ENCODE peak calls at places on chromosomes 2 and 18, in nine cellular contexts. One of them, this sample, is unnamed.

GRCh38 chr2:72710418-72711152 is 115.2 kb downstream of the EXOC6B start:
- DNase-seq in A549: no peak
- DNase-seq in K562: no peak
- DNase-seq in GM12878: no peak
- DNase-seq in HCT116: no peak
- DNase-seq in endothelial cell of umbilical vein: no peak
- DNase-seq in SK-N-SH: no peak
- DNase-seq in HepG2: no peak
- DNase-seq in H1: no peak
- DNase-seq in this sample: no peak

GRCh38 chr2:168913171-168913484 is 12.0 kb downstream of the G6PC2 start:
- DNase-seq in A549: no peak
- DNase-seq in K562: no peak
- DNase-seq in GM12878: no peak
- DNase-seq in HCT116: no peak
- DNase-seq in endothelial cell of umbilical vein: no peak
- DNase-seq in SK-N-SH: peak
- DNase-seq in HepG2: no peak
- DNase-seq in H1: no peak
- DNase-seq in this sample: no peak

GRCh38 chr2:205169453-205169852 is 512.8 kb upstream of the NRP2 start:
- DNase-seq in A549: no peak
- DNase-seq in K562: no peak
- DNase-seq in GM12878: no peak
- DNase-seq in HCT116: no peak
- DNase-seq in endothelial cell of umbilical vein: peak
- DNase-seq in SK-N-SH: no peak
- DNase-seq in HepG2: no peak
- DNase-seq in H1: no peak
- DNase-seq in this sample: no peak

GRCh38 chr18:53458944-53459580 is 765.4 kb downstream of the MBD2 start:
- DNase-seq in A549: no peak
- DNase-seq in K562: no peak
- DNase-seq in GM12878: no peak
- DNase-seq in HCT116: no peak
- DNase-seq in endothelial cell of umbilical vein: no peak
- DNase-seq in SK-N-SH: no peak
- DNase-seq in HepG2: no peak
- DNase-seq in H1: peak
- DNase-seq in this sample: no peak

GRCh38 chr2:2108756-2109155 is 222.3 kb downstream of the MYT1L start:
- DNase-seq in A549: no peak
- DNase-seq in K562: no peak
- DNase-seq in GM12878: no peak
- DNase-seq in HCT116: no peak
- DNase-seq in endothelial cell of umbilical vein: no peak
- DNase-seq in SK-N-SH: peak
- DNase-seq in HepG2: no peak
- DNase-seq in H1: no peak
- DNase-seq in this sample: no peak

GRCh38 chr2:196258407-196258806 is 87.0 kb upstream of the STK17B start:
- DNase-seq in A549: no peak
- DNase-seq in K562: no peak
- DNase-seq in GM12878: no peak
- DNase-seq in HCT116: no peak
- DNase-seq in endothelial cell of umbilical vein: no peak
- DNase-seq in SK-N-SH: no peak
- DNase-seq in HepG2: no peak
- DNase-seq in H1: no peak
- DNase-seq in this sample: no peak

GRCh38 chr18:50518787-50519520 is 40.9 kb upstream of the MAPK4 start:
- DNase-seq in A549: no peak
- DNase-seq in K562: no peak
- DNase-seq in GM12878: no peak
- DNase-seq in HCT116: no peak
- DNase-seq in endothelial cell of umbilical vein: no peak
- DNase-seq in SK-N-SH: no peak
- DNase-seq in HepG2: no peak
- DNase-seq in H1: no peak
- DNase-seq in this sample: no peak

GRCh38 chr18:70256994-70257393 is 31.9 kb upstream of the SOCS6 start:
- DNase-seq in A549: no peak
- DNase-seq in K562: no peak
- DNase-seq in GM12878: no peak
- DNase-seq in HCT116: no peak
- DNase-seq in endothelial cell of umbilical vein: no peak
- DNase-seq in SK-N-SH: no peak
- DNase-seq in HepG2: no peak
- DNase-seq in H1: no peak
- DNase-seq in this sample: no peak

GRCh38 chr18:8052237-8052701 is 485.2 kb downstream of the PTPRM start:
- DNase-seq in A549: no peak
- DNase-seq in K562: no peak
- DNase-seq in GM12878: no peak
- DNase-seq in HCT116: no peak
- DNase-seq in endothelial cell of umbilical vein: no peak
- DNase-seq in SK-N-SH: no peak
- DNase-seq in HepG2: peak
- DNase-seq in H1: no peak
- DNase-seq in this sample: peak

GRCh38 chr2:204407209-204408070 is 137.8 kb upstream of the PARD3B start:
- DNase-seq in A549: peak
- DNase-seq in K562: peak
- DNase-seq in GM12878: no peak
- DNase-seq in HCT116: no peak
- DNase-seq in endothelial cell of umbilical vein: no peak
- DNase-seq in SK-N-SH: peak
- DNase-seq in HepG2: peak
- DNase-seq in H1: no peak
- DNase-seq in this sample: no peak

GRCh38 chr2:9240745-9241144 is 34.1 kb downstream of the ASAP2 start:
- DNase-seq in A549: no peak
- DNase-seq in K562: no peak
- DNase-seq in GM12878: no peak
- DNase-seq in HCT116: no peak
- DNase-seq in endothelial cell of umbilical vein: no peak
- DNase-seq in SK-N-SH: no peak
- DNase-seq in HepG2: no peak
- DNase-seq in H1: no peak
- DNase-seq in this sample: no peak

GRCh38 chr2:63679252-63679850 is 90.6 kb downstream of the MDH1 start:
- DNase-seq in A549: no peak
- DNase-seq in K562: no peak
- DNase-seq in GM12878: no peak
- DNase-seq in HCT116: no peak
- DNase-seq in endothelial cell of umbilical vein: no peak
- DNase-seq in SK-N-SH: no peak
- DNase-seq in HepG2: no peak
- DNase-seq in H1: no peak
- DNase-seq in this sample: no peak

GRCh38 chr18:26133652-26134051 is at the start of gene PSMA8:
- DNase-seq in A549: no peak
- DNase-seq in K562: no peak
- DNase-seq in GM12878: no peak
- DNase-seq in HCT116: no peak
- DNase-seq in endothelial cell of umbilical vein: peak
- DNase-seq in SK-N-SH: no peak
- DNase-seq in HepG2: no peak
- DNase-seq in H1: peak
- DNase-seq in this sample: no peak

GRCh38 chr2:37468139-37468538 is 123.7 kb downstream of the QPCT start:
- DNase-seq in A549: no peak
- DNase-seq in K562: no peak
- DNase-seq in GM12878: no peak
- DNase-seq in HCT116: no peak
- DNase-seq in endothelial cell of umbilical vein: no peak
- DNase-seq in SK-N-SH: no peak
- DNase-seq in HepG2: no peak
- DNase-seq in H1: no peak
- DNase-seq in this sample: no peak

GRCh38 chr2:37459095-37459981 is 114.9 kb downstream of the QPCT start:
- DNase-seq in A549: no peak
- DNase-seq in K562: no peak
- DNase-seq in GM12878: no peak
- DNase-seq in HCT116: no peak
- DNase-seq in endothelial cell of umbilical vein: peak
- DNase-seq in SK-N-SH: peak
- DNase-seq in HepG2: no peak
- DNase-seq in H1: no peak
- DNase-seq in this sample: no peak

GRCh38 chr2:37466533-37467230 is 122.3 kb downstream of the QPCT start:
- DNase-seq in A549: no peak
- DNase-seq in K562: no peak
- DNase-seq in GM12878: no peak
- DNase-seq in HCT116: no peak
- DNase-seq in endothelial cell of umbilical vein: no peak
- DNase-seq in SK-N-SH: no peak
- DNase-seq in HepG2: no peak
- DNase-seq in H1: no peak
- DNase-seq in this sample: no peak

GRCh38 chr2:37460866-37461229 is 116.4 kb downstream of the QPCT start:
- DNase-seq in A549: no peak
- DNase-seq in K562: no peak
- DNase-seq in GM12878: no peak
- DNase-seq in HCT116: no peak
- DNase-seq in endothelial cell of umbilical vein: no peak
- DNase-seq in SK-N-SH: no peak
- DNase-seq in HepG2: no peak
- DNase-seq in H1: no peak
- DNase-seq in this sample: no peak

DNA sequence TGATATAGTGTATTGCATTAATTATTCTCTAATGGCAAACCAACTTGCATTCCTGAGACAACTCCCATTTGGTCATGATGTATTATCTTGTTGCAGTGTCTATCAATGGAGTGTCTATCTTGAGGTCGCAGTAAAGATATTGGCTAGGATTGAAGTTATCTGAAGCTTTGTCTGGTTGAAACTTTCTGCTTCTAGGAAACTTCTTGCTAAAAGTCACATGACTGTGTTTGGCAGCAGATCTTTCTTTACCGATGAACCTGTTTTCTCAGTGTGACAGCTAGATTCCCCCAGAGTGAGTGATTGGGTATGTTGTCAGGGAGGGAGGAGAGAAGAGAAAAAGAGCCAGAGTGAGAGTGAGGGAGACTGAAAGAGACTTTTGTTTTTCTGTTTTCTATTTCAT is 119.6 kb downstream of the QPCT start:
- DNase-seq in A549: no peak
- DNase-seq in K562: no peak
- DNase-seq in GM12878: no peak
- DNase-seq in HCT116: no peak
- DNase-seq in endothelial cell of umbilical vein: no peak
- DNase-seq in SK-N-SH: no peak
- DNase-seq in HepG2: no peak
- DNase-seq in H1: no peak
- DNase-seq in this sample: no peak
- H3K4me3 ChIP-seq in A549: no peak
- H3K4me3 ChIP-seq in K562: no peak
- H3K4me3 ChIP-seq in GM12878: no peak
- H3K4me3 ChIP-seq in HCT116: no peak
- H3K4me3 ChIP-seq in endothelial cell of umbilical vein: no peak
- H3K4me3 ChIP-seq in SK-N-SH: no peak
- H3K4me3 ChIP-seq in HepG2: no peak
- H3K4me3 ChIP-seq in H1: no peak
- H3K4me3 ChIP-seq in this sample: no peak

DNA sequence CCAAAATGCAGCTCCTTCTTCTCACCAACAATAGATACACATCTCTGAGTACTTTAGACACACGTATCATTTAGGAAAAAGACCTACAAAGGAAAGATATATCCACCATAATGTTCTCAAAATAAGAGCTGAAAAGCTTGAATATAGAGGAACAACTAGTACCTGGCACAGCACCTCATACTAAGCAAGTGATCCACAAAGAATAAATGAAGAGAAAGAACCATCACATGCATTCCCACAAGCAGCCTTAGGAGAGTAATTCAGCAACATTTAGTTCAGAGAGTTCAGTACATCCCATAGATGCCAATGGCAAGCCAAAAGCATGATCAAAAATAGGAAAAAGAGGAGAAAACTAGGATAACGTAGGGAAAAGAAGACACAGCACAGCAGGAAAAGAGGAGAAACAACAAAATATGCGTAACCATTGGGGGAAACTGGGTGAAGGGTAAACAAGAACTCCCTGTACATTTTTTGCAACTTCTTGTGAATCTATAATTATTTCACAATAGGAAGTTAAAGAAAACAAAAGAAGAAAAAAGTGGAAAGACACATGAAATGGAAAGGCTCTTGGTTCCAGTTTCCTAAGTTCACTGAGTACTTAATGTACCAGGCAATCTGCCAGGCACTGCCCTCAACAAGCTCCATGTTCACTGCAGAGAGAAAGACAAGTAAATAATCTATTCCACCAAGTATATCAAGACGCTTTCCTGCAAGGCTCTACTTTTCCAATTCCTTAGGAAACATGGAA is 22.3 kb downstream of the CLASP1 start:
- DNase-seq in A549: no peak
- DNase-seq in K562: no peak
- DNase-seq in GM12878: no peak
- DNase-seq in HCT116: no peak
- DNase-seq in endothelial cell of umbilical vein: peak
- DNase-seq in SK-N-SH: no peak
- DNase-seq in HepG2: no peak
- DNase-seq in H1: no peak
- DNase-seq in this sample: no peak
- TF ChIP-seq MAX in A549: no peak
- TF ChIP-seq MAX in K562: no peak
- TF ChIP-seq MAX in GM12878: no peak
- TF ChIP-seq MAX in HCT116: no peak
- TF ChIP-seq MAX in endothelial cell of umbilical vein: no peak
- TF ChIP-seq MAX in SK-N-SH: no peak
- TF ChIP-seq MAX in HepG2: no peak
- TF ChIP-seq MAX in H1: no peak
- TF ChIP-seq MAX in this sample: no peak

GRCh38 chr2:6827516-6828298 is 38.0 kb downstream of the CMPK2 start:
- DNase-seq in A549: no peak
- DNase-seq in K562: no peak
- DNase-seq in GM12878: no peak
- DNase-seq in HCT116: no peak
- DNase-seq in endothelial cell of umbilical vein: no peak
- DNase-seq in SK-N-SH: no peak
- DNase-seq in HepG2: no peak
- DNase-seq in H1: no peak
- DNase-seq in this sample: peak
- H3K4me3 ChIP-seq in A549: no peak
- H3K4me3 ChIP-seq in K562: no peak
- H3K4me3 ChIP-seq in GM12878: no peak
- H3K4me3 ChIP-seq in HCT116: no peak
- H3K4me3 ChIP-seq in endothelial cell of umbilical vein: no peak
- H3K4me3 ChIP-seq in SK-N-SH: no peak
- H3K4me3 ChIP-seq in HepG2: no peak
- H3K4me3 ChIP-seq in H1: no peak
- H3K4me3 ChIP-seq in this sample: no peak

DNA sequence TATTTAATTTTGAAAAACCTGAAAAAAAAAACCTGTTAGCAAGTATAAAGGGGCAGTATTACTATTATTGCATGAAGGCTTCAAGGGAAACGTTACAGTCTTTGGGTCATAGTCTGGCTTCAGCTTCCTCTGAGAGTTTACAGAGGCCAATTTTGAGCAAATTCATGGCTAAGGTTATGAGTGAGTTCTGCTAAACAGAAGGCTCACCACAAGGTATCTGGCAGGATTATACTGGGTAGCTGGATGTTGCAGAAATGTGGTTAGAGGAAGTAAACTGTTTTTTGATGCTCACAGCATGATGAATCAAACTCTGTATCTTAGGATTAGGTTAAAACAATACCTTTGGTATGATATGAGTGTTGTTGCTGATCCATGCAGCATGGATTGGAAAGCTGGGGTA is 9.3 kb downstream of the MRPL19 start:
- DNase-seq in A549: no peak
- DNase-seq in K562: no peak
- DNase-seq in GM12878: no peak
- DNase-seq in HCT116: no peak
- DNase-seq in endothelial cell of umbilical vein: no peak
- DNase-seq in SK-N-SH: no peak
- DNase-seq in HepG2: no peak
- DNase-seq in H1: no peak
- DNase-seq in this sample: no peak
- TF ChIP-seq MAX in A549: no peak
- TF ChIP-seq MAX in K562: no peak
- TF ChIP-seq MAX in GM12878: no peak
- TF ChIP-seq MAX in HCT116: no peak
- TF ChIP-seq MAX in endothelial cell of umbilical vein: no peak
- TF ChIP-seq MAX in SK-N-SH: no peak
- TF ChIP-seq MAX in HepG2: no peak
- TF ChIP-seq MAX in H1: no peak
- TF ChIP-seq MAX in this sample: no peak